ENCODE peak calls at places on chromosome 13, in nine cellular contexts. F, C, L, T, A, V, W, Z and G are unnamed samples.

GRCh38 chr13:99051768-99052455 is 74.0 kb upstream of the DOCK9 start:
- DNase-seq in F (no peak), C (no peak), L (no peak), T (no peak), A (no peak), V (no peak), W (no peak), Z (no peak), G (no peak)

GRCh38 chr13:30792257-30793000 is 57.1 kb downstream of the ALOX5AP start:
- DNase-seq in F (peak), C (no peak), L (peak), T (peak), A (no peak), V (peak), W (peak), Z (peak), G (peak)

GRCh38 chr13:75263741-75264407 is 218.1 kb downstream of the TBC1D4 start:
- DNase-seq in F (no peak), C (no peak), L (no peak), T (peak), A (no peak), V (peak), W (no peak), Z (no peak), G (peak)

GRCh38 chr13:44373601-44374347 is at the start of gene SERP2:
- DNase-seq in F (no peak), C (no peak), L (peak), T (peak), A (peak), V (peak), W (no peak), Z (no peak), G (no peak)

GRCh38 chr13:40672310-40673060 is 6.0 kb upstream of the FOXO1 start:
- DNase-seq in F (no peak), C (no peak), L (no peak), T (peak), A (no peak), V (peak), W (no peak), Z (no peak), G (no peak)

GRCh38 chr13:30832845-30833332 is 73.2 kb upstream of the MEDAG start:
- DNase-seq in F (no peak), C (peak), L (peak), T (peak), A (peak), V (peak), W (no peak), Z (peak), G (no peak)

GRCh38 chr13:99958402-99959126 is 13.0 kb downstream of the ZIC5 start:
- DNase-seq in F (no peak), C (no peak), L (no peak), T (no peak), A (peak), V (no peak), W (no peak), Z (no peak), G (no peak)

GRCh38 chr13:107301724-107302374 is 733.9 kb upstream of the ARGLU1 start:
- DNase-seq in F (no peak), C (peak), L (no peak), T (no peak), A (peak), V (no peak), W (no peak), Z (no peak), G (no peak)

GRCh38 chr13:65292488-65292901 is 1937.6 kb downstream of the PCDH9 start:
- DNase-seq in F (no peak), C (no peak), L (no peak), T (peak), A (peak), V (peak), W (no peak), Z (no peak), G (peak)

GRCh38 chr13:109331898-109332297 is 454.5 kb downstream of the IRS2 start:
- DNase-seq in F (no peak), C (no peak), L (no peak), T (peak), A (no peak), V (peak), W (no peak), Z (no peak), G (peak)

GRCh38 chr13:24692541-24692940 is 12.3 kb downstream of the ATP12A start:
- DNase-seq in F (no peak), C (no peak), L (no peak), T (peak), A (no peak), V (peak), W (no peak), Z (no peak), G (peak)

GRCh38 chr13:23021921-23022320 is 158.9 kb upstream of the SGCG start:
- DNase-seq in F (no peak), C (no peak), L (no peak), T (no peak), A (no peak), V (no peak), W (no peak), Z (no peak), G (no peak)

GRCh38 chr13:66805657-66806056 is 424.5 kb downstream of the PCDH9 start:
- DNase-seq in F (no peak), C (no peak), L (no peak), T (peak), A (no peak), V (peak), W (no peak), Z (no peak), G (no peak)

GRCh38 chr13:47000166-47000565 is 103.3 kb upstream of the HTR2A start:
- DNase-seq in F (no peak), C (no peak), L (no peak), T (peak), A (no peak), V (peak), W (no peak), Z (no peak), G (no peak)

GRCh38 chr13:45700971-45701900 is 884 bp upstream of the CBY2 start:
- DNase-seq in F (no peak), C (no peak), L (no peak), T (no peak), A (no peak), V (no peak), W (no peak), Z (no peak), G (no peak)
- TF ChIP-seq CTCF in F (no peak), C (peak), L (no peak), T (no peak), A (no peak), V (no peak), W (no peak), Z (no peak), G (no peak)

GRCh38 chr13:77492982-77493381 is 42.5 kb upstream of the SCEL start:
- DNase-seq in F (no peak), C (peak), L (no peak), T (peak), A (peak), V (peak), W (no peak), Z (no peak), G (no peak)

GRCh38 chr13:77489566-77490337 is 45.8 kb upstream of the SCEL start:
- DNase-seq in F (no peak), C (no peak), L (no peak), T (no peak), A (no peak), V (no peak), W (no peak), Z (no peak), G (no peak)

GRCh38 chr13:77500094-77500493 is 35.4 kb upstream of the SCEL start:
- DNase-seq in F (no peak), C (no peak), L (no peak), T (no peak), A (no peak), V (no peak), W (no peak), Z (no peak), G (no peak)

GRCh38 chr13:77494226-77494625 is 41.3 kb upstream of the SCEL start:
- DNase-seq in F (no peak), C (no peak), L (no peak), T (no peak), A (no peak), V (no peak), W (no peak), Z (no peak), G (no peak)
- H3K4me3 ChIP-seq in F (no peak), C (no peak), L (no peak), T (no peak), A (no peak), V (no peak), W (no peak), Z (no peak), G (no peak)

DNA sequence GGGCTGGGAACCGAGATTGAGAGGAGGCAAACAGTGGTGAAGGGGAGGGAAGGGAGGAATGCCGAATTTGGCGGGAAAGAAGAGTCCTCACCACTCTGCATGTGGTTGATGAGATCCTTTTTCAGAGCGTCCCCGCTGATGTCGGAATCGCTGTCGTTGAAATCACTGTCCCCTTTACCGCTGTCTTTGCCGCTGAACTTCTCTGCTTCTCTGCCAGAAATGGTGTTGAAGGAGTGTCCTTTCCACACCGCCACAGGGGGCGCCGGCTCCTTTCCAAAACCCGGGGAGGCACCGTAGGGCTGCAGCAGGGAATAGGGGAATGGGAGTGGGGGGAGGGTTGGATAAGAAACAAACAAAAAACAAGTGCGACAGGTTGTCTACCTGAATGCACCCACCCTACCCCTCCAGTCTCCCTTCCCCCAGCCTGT is 3.1 kb downstream of the PCDH8 start:
- DNase-seq in F (no peak), C (peak), L (no peak), T (no peak), A (peak), V (no peak), W (no peak), Z (no peak), G (no peak)
- TF ChIP-seq CTCF in F (no peak), C (no peak), L (no peak), T (no peak), A (no peak), V (no peak), W (no peak), Z (no peak), G (no peak)

GRCh38 chr13:112746044-112746443 is 56.2 kb downstream of the ATP11A start:
- DNase-seq in F (no peak), C (no peak), L (no peak), T (no peak), A (no peak), V (no peak), W (no peak), Z (no peak), G (no peak)
- H3K4me3 ChIP-seq in F (no peak), C (no peak), L (no peak), T (no peak), A (no peak), V (no peak), W (no peak), Z (no peak), G (no peak)

GRCh38 chr13:86567119-86567518 is 767.9 kb upstream of the SLITRK6 start:
- DNase-seq in F (no peak), C (no peak), L (no peak), T (no peak), A (peak), V (no peak), W (no peak), Z (peak), G (no peak)
- TF ChIP-seq CTCF in F (no peak), C (no peak), L (no peak), T (no peak), A (peak), V (no peak), W (no peak), Z (peak), G (no peak)

GRCh38 chr13:105974380-105974779 is 561.1 kb downstream of the EFNB2 start:
- DNase-seq in F (no peak), C (no peak), L (no peak), T (no peak), A (no peak), V (no peak), W (no peak), Z (no peak), G (no peak)
- H3K4me3 ChIP-seq in F (no peak), C (no peak), L (no peak), T (no peak), A (no peak), V (no peak), W (no peak), Z (no peak), G (no peak)

DNA sequence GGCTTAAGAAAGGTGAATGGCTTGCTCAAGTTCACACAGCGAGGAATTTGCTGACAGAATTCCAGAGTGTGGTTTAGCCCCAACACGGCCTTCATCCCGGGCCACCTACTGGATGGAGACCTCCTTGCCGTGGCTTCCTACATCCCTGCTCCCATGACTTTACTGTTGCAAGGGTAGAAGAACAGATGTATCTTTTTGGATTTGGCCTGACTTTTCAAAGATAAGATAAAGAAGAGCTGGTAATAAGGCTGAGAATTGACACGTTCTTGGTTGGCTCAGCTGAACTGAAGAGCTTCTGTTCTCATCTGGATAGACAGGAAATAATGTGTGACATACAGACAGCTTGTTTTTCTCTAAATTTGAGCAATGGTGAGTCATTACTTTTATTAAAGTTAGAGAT is 113.1 kb downstream of the KLF5 start:
- DNase-seq in F (no peak), C (no peak), L (no peak), T (no peak), A (peak), V (peak), W (no peak), Z (no peak), G (no peak)
- TF ChIP-seq CTCF in F (no peak), C (no peak), L (no peak), T (no peak), A (peak), V (no peak), W (no peak), Z (no peak), G (peak)

DNA sequence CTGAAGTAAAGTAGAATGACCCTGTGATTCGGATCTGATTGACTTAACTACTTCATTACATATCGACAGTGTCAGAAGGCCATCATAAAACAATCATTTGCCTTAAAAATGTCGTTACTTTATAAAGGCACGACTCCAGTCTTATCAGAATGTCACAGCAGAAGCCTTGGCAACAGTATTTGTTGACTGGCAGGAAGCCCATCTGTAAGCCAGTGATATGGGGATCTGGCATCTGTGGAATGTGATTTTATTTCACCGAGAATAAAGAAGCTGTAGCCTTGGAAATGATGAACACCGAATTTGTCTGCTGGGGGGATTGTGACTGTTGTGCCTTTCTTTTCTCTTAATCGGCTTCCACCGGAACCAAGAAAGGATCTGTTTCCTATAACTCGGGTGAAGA is 362.5 kb downstream of the TDRD3 start:
- DNase-seq in F (no peak), C (no peak), L (no peak), T (peak), A (peak), V (peak), W (no peak), Z (peak), G (no peak)
- H3K4me3 ChIP-seq in F (peak), C (no peak), L (peak), T (no peak), A (no peak), V (no peak), W (no peak), Z (no peak), G (no peak)

GRCh38 chr13:94660695-94661324 is 51.5 kb downstream of the SOX21 start:
- DNase-seq in F (no peak), C (peak), L (no peak), T (peak), A (no peak), V (peak), W (no peak), Z (no peak), G (no peak)
- TF ChIP-seq CTCF in F (no peak), C (peak), L (no peak), T (peak), A (peak), V (peak), W (no peak), Z (no peak), G (peak)

GRCh38 chr13:48074006-48074405 is 20.9 kb downstream of the MED4 start:
- DNase-seq in F (no peak), C (no peak), L (no peak), T (no peak), A (no peak), V (no peak), W (no peak), Z (no peak), G (no peak)

GRCh38 chr13:48069573-48069972 is 25.3 kb downstream of the MED4 start:
- DNase-seq in F (no peak), C (no peak), L (no peak), T (no peak), A (no peak), V (no peak), W (no peak), Z (no peak), G (no peak)

GRCh38 chr13:48072787-48073186 is 22.1 kb downstream of the MED4 start:
- DNase-seq in F (no peak), C (no peak), L (no peak), T (no peak), A (no peak), V (no peak), W (no peak), Z (no peak), G (no peak)

GRCh38 chr13:48070942-48071341 is 24.0 kb downstream of the MED4 start:
- DNase-seq in F (no peak), C (no peak), L (no peak), T (no peak), A (no peak), V (no peak), W (no peak), Z (no peak), G (no peak)

DNA sequence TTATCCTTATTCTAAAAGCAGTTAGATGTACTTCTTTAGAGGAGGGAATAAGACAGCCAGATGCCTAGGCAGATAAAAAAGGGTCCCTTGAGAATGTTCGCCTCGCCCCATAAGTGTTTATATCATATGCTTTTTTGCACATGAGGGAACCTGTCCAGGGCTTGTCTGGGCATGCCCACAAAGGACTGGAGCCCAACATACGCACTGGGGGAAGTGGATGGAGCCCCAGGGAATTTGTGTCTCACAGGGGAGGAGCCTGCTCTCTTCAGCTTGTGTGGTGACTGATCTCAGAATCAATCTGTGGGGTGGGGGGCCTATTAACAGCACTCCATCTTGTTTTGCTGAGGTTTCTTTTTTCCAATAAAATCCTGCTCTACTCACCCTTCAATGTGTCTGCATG is 22.6 kb downstream of the MED4 start:
- DNase-seq in F (no peak), C (no peak), L (no peak), T (no peak), A (no peak), V (no peak), W (no peak), Z (no peak), G (no peak)
- H3K4me3 ChIP-seq in F (no peak), C (no peak), L (no peak), T (no peak), A (no peak), V (no peak), W (no peak), Z (no peak), G (no peak)